ENCODE peak calls at places on chromosomes 16 and 17, in five cellular contexts. P is K562, F is lower leg skin, S is PC-3, Z is progenitor cell of endocrine pancreas. L is an unnamed sample.

GRCh38 chr16:87203060-87203656 is 114.0 kb downstream of the C16orf95 start:
- DNase-seq in P (peak; percentile 78), F (no peak), S (peak; percentile 75), Z (peak; percentile 61), L (peak; percentile 95)

GRCh38 chr16:35365675-35366074 is 1906.3 kb downstream of the TP53TG3F start:
- DNase-seq in P (no peak), F (no peak), S (no peak), Z (no peak), L (no peak)

GRCh38 chr17:54373970-54374369 is 526.7 kb upstream of the TOM1L1 start:
- DNase-seq in P (no peak), F (no peak), S (no peak), Z (no peak), L (no peak)

GRCh38 chr17:74592087-74592990 is at the start of gene CD300LD:
- DNase-seq in P (no peak), F (no peak), S (no peak), Z (no peak), L (no peak)

GRCh38 chr17:56598471-56598870 is 5.0 kb downstream of the NOG start:
- DNase-seq in P (no peak), F (no peak), S (peak; percentile 79), Z (no peak), L (no peak)

GRCh38 chr17:58100506-58100905 is 17.3 kb downstream of the DYNLL2 start:
- DNase-seq in P (no peak), F (no peak), S (no peak), Z (no peak), L (no peak)

GRCh38 chr17:65848751-65849150 is 287.3 kb upstream of the AXIN2 start:
- DNase-seq in P (no peak), F (no peak), S (no peak), Z (no peak), L (no peak)

GRCh38 chr16:71645450-71645849 is 19.5 kb downstream of the MARVELD3 start:
- DNase-seq in P (peak; percentile 19), F (no peak), S (peak; percentile 50), Z (no peak), L (no peak)

GRCh38 chr16:7746971-7747370 is 414.3 kb downstream of the RBFOX1 start:
- DNase-seq in P (no peak), F (no peak), S (no peak), Z (no peak), L (no peak)

GRCh38 chr17:2084129-2084765 is 29.3 kb downstream of the HIC1 start:
- DNase-seq in P (peak; percentile 56), F (peak; percentile 91), S (peak; percentile 67), Z (no peak), L (no peak)

GRCh38 chr16:78761427-78761826 is 662.0 kb downstream of the WWOX start:
- DNase-seq in P (no peak), F (no peak), S (no peak), Z (no peak), L (no peak)

GRCh38 chr16:75566889-75567255 is 693 bp downstream of the GABARAPL2 start:
- DNase-seq in P (peak; percentile 48), F (no peak), S (no peak), Z (no peak), L (no peak)

GRCh38 chr16:46900464-46901235 is 16.5 kb downstream of the GPT2 start:
- DNase-seq in P (no peak), F (peak; percentile 92), S (no peak), Z (no peak), L (no peak)

GRCh38 chr17:27818311-27819170 is 18.2 kb upstream of the NOS2 start:
- DNase-seq in P (no peak), F (no peak), S (no peak), Z (no peak), L (no peak)

GRCh38 chr17:41421116-41421515 is 3.3 kb downstream of the KRT37 start:
- DNase-seq in P (no peak), F (no peak), S (peak; percentile 71), Z (no peak), L (no peak)

GRCh38 chr17:35373984-35374765 is 754 bp upstream of the SLFN11 start:
- DNase-seq in P (no peak), F (peak; percentile 93), S (peak; percentile 34), Z (no peak), L (no peak)

GRCh38 chr17:47188266-47188665 is 829 bp downstream of the CDC27 start:
- DNase-seq in P (no peak), F (no peak), S (peak; percentile 47), Z (no peak), L (no peak)

GRCh38 chr16:6492742-6493141 is 839.9 kb upstream of the RBFOX1 start:
- DNase-seq in P (no peak), F (no peak), S (no peak), Z (no peak), L (no peak)

GRCh38 chr17:38705803-38706624 is 941 bp downstream of the MLLT6 start:
- DNase-seq in P (peak; percentile 85), F (peak; percentile 93), S (peak; percentile 24), Z (peak; percentile 28), L (no peak)

GRCh38 chr16:15976929-15977637 is 27.7 kb downstream of the ABCC1 start:
- DNase-seq in P (no peak), F (no peak), S (no peak), Z (no peak), L (no peak)

GRCh38 chr17:75487351-75488070 is 27.8 kb downstream of the CASKIN2 start:
- DNase-seq in P (peak; percentile 52), F (no peak), S (no peak), Z (no peak), L (no peak)

GRCh38 chr17:77281024-77281903 is 140.5 kb downstream of the SEC14L1 start:
- DNase-seq in P (peak; percentile 96), F (no peak), S (peak; percentile 80), Z (peak; percentile 67), L (no peak)

GRCh38 chr16:85553436-85554113 is 59.5 kb upstream of the GSE1 start:
- DNase-seq in P (no peak), F (no peak), S (peak; percentile 50), Z (peak; percentile 68), L (no peak)

GRCh38 chr17:28317965-28318758 is 838 bp upstream of the TMEM97 start:
- DNase-seq in P (peak; percentile 58), F (no peak), S (no peak), Z (peak; percentile 20), L (no peak)

GRCh38 chr17:75178453-75178852 is 4.3 kb downstream of the SUMO2 start:
- DNase-seq in P (no peak), F (no peak), S (no peak), Z (no peak), L (no peak)

GRCh38 chr16:57730771-57731730 is 4.5 kb upstream of the KATNB1 start:
- DNase-seq in P (no peak), F (no peak), S (no peak), Z (no peak), L (no peak)

GRCh38 chr16:67100569-67101300 is 9.0 kb upstream of the PHAF1 start:
- DNase-seq in P (no peak), F (no peak), S (peak; percentile 42), Z (no peak), L (no peak)

GRCh38 chr17:62162898-62163297 is 97.8 kb upstream of the MED13 start:
- DNase-seq in P (no peak), F (peak; percentile 26), S (no peak), Z (no peak), L (no peak)

GRCh38 chr17:76598004-76598439 is 12.4 kb upstream of the ST6GALNAC2 start:
- DNase-seq in P (no peak), F (no peak), S (peak; percentile 19), Z (no peak), L (no peak)

GRCh38 chr17:76538281-76538931 is 897 bp upstream of the CYGB start:
- DNase-seq in P (no peak), F (no peak), S (no peak), Z (no peak), L (no peak)

GRCh38 chr17:60372790-60373483 is 19.0 kb downstream of the USP32 start:
- DNase-seq in P (no peak), F (no peak), S (peak; percentile 88), Z (no peak), L (no peak)

GRCh38 chr17:4020096-4020495 is 55.9 kb upstream of the ATP2A3 start:
- DNase-seq in P (no peak), F (no peak), S (no peak), Z (no peak), L (no peak)

GRCh38 chr17:81518785-81519283 is 6.2 kb upstream of the ACTG1 start:
- DNase-seq in P (peak; percentile 63), F (no peak), S (peak; percentile 62), Z (no peak), L (no peak)

GRCh38 chr16:84324439-84325262 is 30.0 kb downstream of the WFDC1 start:
- DNase-seq in P (no peak), F (no peak), S (no peak), Z (no peak), L (no peak)

GRCh38 chr16:81401035-81401950 is 43.3 kb upstream of the CMIP start:
- DNase-seq in P (peak; percentile 64), F (peak; percentile 91), S (peak; percentile 92), Z (no peak), L (no peak)

GRCh38 chr16:68283840-68284595 is 19.7 kb downstream of the SLC7A6 start:
- DNase-seq in P (no peak), F (no peak), S (no peak), Z (no peak), L (no peak)

GRCh38 chr17:76899414-76899813 is 31.2 kb downstream of the MGAT5B start:
- DNase-seq in P (no peak), F (no peak), S (no peak), Z (no peak), L (no peak)

GRCh38 chr17:67487506-67487905 is 110.4 kb downstream of the PITPNC1 start:
- DNase-seq in P (no peak), F (peak; percentile 75), S (no peak), Z (no peak), L (no peak)

GRCh38 chr17:67481808-67482207 is 104.7 kb downstream of the PITPNC1 start:
- DNase-seq in P (no peak), F (no peak), S (peak; percentile 81), Z (no peak), L (no peak)

GRCh38 chr17:67488161-67488560 is 111.1 kb downstream of the PITPNC1 start:
- DNase-seq in P (no peak), F (peak; percentile 90), S (no peak), Z (no peak), L (no peak)

GRCh38 chr17:67482784-67483183 is 105.7 kb downstream of the PITPNC1 start:
- DNase-seq in P (no peak), F (peak; percentile 13), S (no peak), Z (no peak), L (no peak)

GRCh38 chr17:67484261-67484660 is 107.2 kb downstream of the PITPNC1 start:
- DNase-seq in P (no peak), F (no peak), S (no peak), Z (no peak), L (no peak)
- TF ChIP-seq CTCF in P (no peak), F (no peak), S (no peak), Z (no peak), L (no peak)

GRCh38 chr17:10683853-10684252 is 13.5 kb downstream of the SCO1 start:
- DNase-seq in P (peak; percentile 25), F (no peak), S (peak; percentile 33), Z (no peak), L (no peak)
- TF ChIP-seq CTCF in P (peak; percentile 21), F (no peak), S (peak; percentile 62), Z (peak; percentile 58), L (peak; percentile 51)

GRCh38 chr16:65212791-65213190 is 90.9 kb upstream of the CDH11 start:
- DNase-seq in P (no peak), F (no peak), S (no peak), Z (no peak), L (no peak)
- TF ChIP-seq CTCF in P (no peak), F (no peak), S (no peak), Z (no peak), L (no peak)

GRCh38 chr17:7922499-7923289 is 6.6 kb upstream of the RNF227 start:
- DNase-seq in P (no peak), F (peak; percentile 97), S (no peak), Z (peak; percentile 80), L (no peak)
- TF ChIP-seq CTCF in P (no peak), F (no peak), S (no peak), Z (peak; percentile 19), L (no peak)